ENCODE peak calls at places on chromosome 17, in four cellular contexts. One of them, this sample, is unnamed.

GRCh38 chr17:81400154-81400938 is 5.1 kb downstream of the BAHCC1 start:
- DNase-seq in endothelial cell: no peak
- DNase-seq in psoas muscle: peak; percentile 56
- DNase-seq in Panc1: no peak
- DNase-seq in this sample: peak; percentile 60

GRCh38 chr17:63534816-63535455 is 11.8 kb downstream of the KCNH6 start:
- DNase-seq in endothelial cell: no peak
- DNase-seq in psoas muscle: no peak
- DNase-seq in Panc1: no peak
- DNase-seq in this sample: no peak

GRCh38 chr17:58329035-58329807 is 626 bp upstream of the TSPOAP1 start:
- DNase-seq in endothelial cell: no peak
- DNase-seq in psoas muscle: no peak
- DNase-seq in Panc1: no peak
- DNase-seq in this sample: peak; percentile 30

GRCh38 chr17:62581769-62582168 is 45.7 kb upstream of the MRC2 start:
- DNase-seq in endothelial cell: no peak
- DNase-seq in psoas muscle: no peak
- DNase-seq in Panc1: no peak
- DNase-seq in this sample: no peak

GRCh38 chr17:2215616-2216364 is 87.8 kb downstream of the SMG6 start:
- DNase-seq in endothelial cell: peak; percentile 18
- DNase-seq in psoas muscle: peak; percentile 67
- DNase-seq in Panc1: no peak
- DNase-seq in this sample: peak; percentile 79

GRCh38 chr17:42118545-42118944 is 2.6 kb downstream of the KAT2A start:
- DNase-seq in endothelial cell: peak; percentile 59
- DNase-seq in psoas muscle: no peak
- DNase-seq in Panc1: no peak
- DNase-seq in this sample: no peak

GRCh38 chr17:4812690-4813089 is 5.7 kb downstream of the PLD2 start:
- DNase-seq in endothelial cell: no peak
- DNase-seq in psoas muscle: no peak
- DNase-seq in Panc1: no peak
- DNase-seq in this sample: no peak

GRCh38 chr17:55454906-55455474 is 33.4 kb upstream of the MMD start:
- DNase-seq in endothelial cell: no peak
- DNase-seq in psoas muscle: no peak
- DNase-seq in Panc1: peak; percentile 28
- DNase-seq in this sample: no peak

GRCh38 chr17:6930754-6931153 is 65.1 kb upstream of the ALOX12 start:
- DNase-seq in endothelial cell: no peak
- DNase-seq in psoas muscle: no peak
- DNase-seq in Panc1: no peak
- DNase-seq in this sample: no peak

GRCh38 chr17:28693866-28694265 is 17.8 kb downstream of the PROCA1 start:
- DNase-seq in endothelial cell: no peak
- DNase-seq in psoas muscle: no peak
- DNase-seq in Panc1: no peak
- DNase-seq in this sample: no peak

GRCh38 chr17:75077072-75077489 is 10.7 kb upstream of the SLC16A5 start:
- DNase-seq in endothelial cell: no peak
- DNase-seq in psoas muscle: no peak
- DNase-seq in Panc1: no peak
- DNase-seq in this sample: no peak

GRCh38 chr17:44757045-44757917 is 1.5 kb upstream of the ADAM11 start:
- DNase-seq in endothelial cell: no peak
- DNase-seq in psoas muscle: no peak
- DNase-seq in Panc1: no peak
- DNase-seq in this sample: peak; percentile 69

GRCh38 chr17:19812407-19812806 is 55.3 kb downstream of the ULK2 start:
- DNase-seq in endothelial cell: no peak
- DNase-seq in psoas muscle: no peak
- DNase-seq in Panc1: no peak
- DNase-seq in this sample: no peak

This sample was measured in left ventricle myocardium inferior.